ENCODE peak calls at places on chromosomes 5 and 9, in eight cellular contexts. One of them, this sample, is unnamed.

GRCh38 chr5:81187885-81188284 is 45.2 kb upstream of the CKMT2 start:
- DNase-seq in activated T-helper 9 cell treated with anti-CD3 and anti-CD28 coated beads, Interleukin-2, amount 50 U/mL, for 16 hours: no peak
- DNase-seq in cardiac muscle cell: peak; percentile 68
- DNase-seq in nucleus accumbens: no peak
- DNase-seq in pancreas: no peak
- DNase-seq in D341Med: no peak
- DNase-seq in head of caudate nucleus: no peak
- DNase-seq in NCI-H2081: peak; percentile 14
- DNase-seq in this sample: no peak

GRCh38 chr9:91032056-91032455 is 230.4 kb downstream of the SYK start:
- DNase-seq in pancreas: no peak
- DNase-seq in head of caudate nucleus: no peak
- DNase-seq in D341Med: no peak
- DNase-seq in activated T-helper 9 cell treated with anti-CD3 and anti-CD28 coated beads, Interleukin-2, amount 50 U/mL, for 16 hours: no peak
- DNase-seq in cardiac muscle cell: peak; percentile 64
- DNase-seq in nucleus accumbens: no peak
- DNase-seq in NCI-H2081: no peak
- DNase-seq in this sample: no peak

GRCh38 chr9:79584655-79584982 is 12.9 kb downstream of the TLE4 start:
- DNase-seq in NCI-H2081: no peak
- DNase-seq in head of caudate nucleus: no peak
- DNase-seq in pancreas: no peak
- DNase-seq in cardiac muscle cell: no peak
- DNase-seq in D341Med: no peak
- DNase-seq in activated T-helper 9 cell treated with anti-CD3 and anti-CD28 coated beads, Interleukin-2, amount 50 U/mL, for 16 hours: no peak
- DNase-seq in nucleus accumbens: no peak
- DNase-seq in this sample: no peak

GRCh38 chr9:80500300-80500699 is 928.5 kb downstream of the TLE4 start:
- DNase-seq in cardiac muscle cell: no peak
- DNase-seq in pancreas: no peak
- DNase-seq in NCI-H2081: no peak
- DNase-seq in activated T-helper 9 cell treated with anti-CD3 and anti-CD28 coated beads, Interleukin-2, amount 50 U/mL, for 16 hours: no peak
- DNase-seq in nucleus accumbens: no peak
- DNase-seq in head of caudate nucleus: no peak
- DNase-seq in D341Med: peak; percentile 31
- DNase-seq in this sample: no peak

GRCh38 chr9:117178596-117179111 is 236.2 kb downstream of the ASTN2 start:
- DNase-seq in D341Med: peak; percentile 77
- DNase-seq in head of caudate nucleus: peak; percentile 23
- DNase-seq in nucleus accumbens: peak; percentile 18
- DNase-seq in cardiac muscle cell: no peak
- DNase-seq in NCI-H2081: peak; percentile 74
- DNase-seq in pancreas: no peak
- DNase-seq in activated T-helper 9 cell treated with anti-CD3 and anti-CD28 coated beads, Interleukin-2, amount 50 U/mL, for 16 hours: no peak
- DNase-seq in this sample: no peak

GRCh38 chr5:132455614-132456115 is 34.9 kb downstream of the IRF1 start:
- DNase-seq in pancreas: no peak
- DNase-seq in activated T-helper 9 cell treated with anti-CD3 and anti-CD28 coated beads, Interleukin-2, amount 50 U/mL, for 16 hours: no peak
- DNase-seq in cardiac muscle cell: no peak
- DNase-seq in nucleus accumbens: no peak
- DNase-seq in NCI-H2081: no peak
- DNase-seq in head of caudate nucleus: no peak
- DNase-seq in D341Med: no peak
- DNase-seq in this sample: no peak

GRCh38 chr5:128535225-128535624 is 2.8 kb downstream of the FBN2 start:
- DNase-seq in nucleus accumbens: no peak
- DNase-seq in NCI-H2081: no peak
- DNase-seq in pancreas: no peak
- DNase-seq in cardiac muscle cell: no peak
- DNase-seq in D341Med: no peak
- DNase-seq in head of caudate nucleus: no peak
- DNase-seq in activated T-helper 9 cell treated with anti-CD3 and anti-CD28 coated beads, Interleukin-2, amount 50 U/mL, for 16 hours: no peak
- DNase-seq in this sample: no peak

GRCh38 chr5:75260708-75261107 is 24.0 kb upstream of the ANKRD31 start:
- DNase-seq in D341Med: no peak
- DNase-seq in NCI-H2081: no peak
- DNase-seq in activated T-helper 9 cell treated with anti-CD3 and anti-CD28 coated beads, Interleukin-2, amount 50 U/mL, for 16 hours: no peak
- DNase-seq in nucleus accumbens: no peak
- DNase-seq in pancreas: no peak
- DNase-seq in head of caudate nucleus: no peak
- DNase-seq in cardiac muscle cell: no peak
- DNase-seq in this sample: no peak

GRCh38 chr5:125559296-125559695 is 812.9 kb upstream of the ZNF608 start:
- DNase-seq in D341Med: no peak
- DNase-seq in head of caudate nucleus: no peak
- DNase-seq in pancreas: no peak
- DNase-seq in cardiac muscle cell: peak; percentile 35
- DNase-seq in NCI-H2081: no peak
- DNase-seq in nucleus accumbens: no peak
- DNase-seq in activated T-helper 9 cell treated with anti-CD3 and anti-CD28 coated beads, Interleukin-2, amount 50 U/mL, for 16 hours: no peak
- DNase-seq in this sample: no peak

GRCh38 chr5:159034083-159034824 is 65.5 kb downstream of the EBF1 start:
- DNase-seq in D341Med: no peak
- DNase-seq in head of caudate nucleus: no peak
- DNase-seq in cardiac muscle cell: no peak
- DNase-seq in nucleus accumbens: no peak
- DNase-seq in activated T-helper 9 cell treated with anti-CD3 and anti-CD28 coated beads, Interleukin-2, amount 50 U/mL, for 16 hours: no peak
- DNase-seq in NCI-H2081: no peak
- DNase-seq in pancreas: no peak
- DNase-seq in this sample: no peak

GRCh38 chr5:13994606-13995336 is 50.3 kb upstream of the DNAH5 start:
- DNase-seq in pancreas: no peak
- DNase-seq in activated T-helper 9 cell treated with anti-CD3 and anti-CD28 coated beads, Interleukin-2, amount 50 U/mL, for 16 hours: no peak
- DNase-seq in NCI-H2081: peak; percentile 57
- DNase-seq in nucleus accumbens: no peak
- DNase-seq in head of caudate nucleus: no peak
- DNase-seq in cardiac muscle cell: no peak
- DNase-seq in D341Med: no peak
- DNase-seq in this sample: no peak

GRCh38 chr5:172768573-172769323 is 2.2 kb downstream of the DUSP1 start:
- DNase-seq in D341Med: no peak
- DNase-seq in head of caudate nucleus: no peak
- DNase-seq in activated T-helper 9 cell treated with anti-CD3 and anti-CD28 coated beads, Interleukin-2, amount 50 U/mL, for 16 hours: no peak
- DNase-seq in pancreas: no peak
- DNase-seq in NCI-H2081: no peak
- DNase-seq in cardiac muscle cell: no peak
- DNase-seq in nucleus accumbens: no peak
- DNase-seq in this sample: no peak

GRCh38 chr5:37197340-37198050 is 51.7 kb downstream of the CPLANE1 start:
- DNase-seq in D341Med: no peak
- DNase-seq in NCI-H2081: no peak
- DNase-seq in head of caudate nucleus: no peak
- DNase-seq in cardiac muscle cell: no peak
- DNase-seq in nucleus accumbens: no peak
- DNase-seq in pancreas: no peak
- DNase-seq in activated T-helper 9 cell treated with anti-CD3 and anti-CD28 coated beads, Interleukin-2, amount 50 U/mL, for 16 hours: no peak
- DNase-seq in this sample: peak; percentile 3

GRCh38 chr5:179132586-179133355 is 72.6 kb downstream of the ZNF354C start:
- DNase-seq in head of caudate nucleus: peak; percentile 1
- DNase-seq in nucleus accumbens: no peak
- DNase-seq in activated T-helper 9 cell treated with anti-CD3 and anti-CD28 coated beads, Interleukin-2, amount 50 U/mL, for 16 hours: no peak
- DNase-seq in NCI-H2081: no peak
- DNase-seq in pancreas: no peak
- DNase-seq in D341Med: no peak
- DNase-seq in cardiac muscle cell: no peak
- DNase-seq in this sample: no peak

GRCh38 chr5:160513485-160513884 is 91.8 kb downstream of the PTTG1 start:
- DNase-seq in NCI-H2081: no peak
- DNase-seq in nucleus accumbens: no peak
- DNase-seq in cardiac muscle cell: no peak
- DNase-seq in D341Med: no peak
- DNase-seq in activated T-helper 9 cell treated with anti-CD3 and anti-CD28 coated beads, Interleukin-2, amount 50 U/mL, for 16 hours: no peak
- DNase-seq in head of caudate nucleus: no peak
- DNase-seq in pancreas: no peak
- DNase-seq in this sample: no peak

GRCh38 chr5:57492632-57493031 is 10.0 kb upstream of the ACTBL2 start:
- DNase-seq in pancreas: no peak
- DNase-seq in D341Med: no peak
- DNase-seq in cardiac muscle cell: no peak
- DNase-seq in nucleus accumbens: no peak
- DNase-seq in activated T-helper 9 cell treated with anti-CD3 and anti-CD28 coated beads, Interleukin-2, amount 50 U/mL, for 16 hours: no peak
- DNase-seq in head of caudate nucleus: no peak
- DNase-seq in NCI-H2081: no peak
- DNase-seq in this sample: no peak

GRCh38 chr5:66364186-66364585 is 220.1 kb downstream of the SREK1 start:
- DNase-seq in cardiac muscle cell: no peak
- DNase-seq in pancreas: no peak
- DNase-seq in head of caudate nucleus: no peak
- DNase-seq in nucleus accumbens: no peak
- DNase-seq in D341Med: no peak
- DNase-seq in activated T-helper 9 cell treated with anti-CD3 and anti-CD28 coated beads, Interleukin-2, amount 50 U/mL, for 16 hours: no peak
- DNase-seq in NCI-H2081: no peak
- DNase-seq in this sample: no peak

GRCh38 chr5:149406203-149406978 is 27.3 kb upstream of the IL17B start:
- DNase-seq in nucleus accumbens: no peak
- DNase-seq in activated T-helper 9 cell treated with anti-CD3 and anti-CD28 coated beads, Interleukin-2, amount 50 U/mL, for 16 hours: no peak
- DNase-seq in pancreas: no peak
- DNase-seq in head of caudate nucleus: no peak
- DNase-seq in cardiac muscle cell: no peak
- DNase-seq in NCI-H2081: no peak
- DNase-seq in D341Med: no peak
- DNase-seq in this sample: no peak

GRCh38 chr9:132003904-132004303 is 75.8 kb downstream of the MED27 start:
- DNase-seq in D341Med: no peak
- DNase-seq in NCI-H2081: no peak
- DNase-seq in head of caudate nucleus: no peak
- DNase-seq in nucleus accumbens: no peak
- DNase-seq in cardiac muscle cell: no peak
- DNase-seq in pancreas: no peak
- DNase-seq in activated T-helper 9 cell treated with anti-CD3 and anti-CD28 coated beads, Interleukin-2, amount 50 U/mL, for 16 hours: no peak
- DNase-seq in this sample: no peak

GRCh38 chr5:122078116-122078865 is at the start of gene LOX:
- DNase-seq in cardiac muscle cell: peak; percentile 74
- DNase-seq in NCI-H2081: peak; percentile 44
- DNase-seq in head of caudate nucleus: peak; percentile 8
- DNase-seq in nucleus accumbens: no peak
- DNase-seq in D341Med: peak; percentile 34
- DNase-seq in pancreas: peak; percentile 70
- DNase-seq in activated T-helper 9 cell treated with anti-CD3 and anti-CD28 coated beads, Interleukin-2, amount 50 U/mL, for 16 hours: no peak
- DNase-seq in this sample: no peak

GRCh38 chr5:130529716-130530485 is 625.6 kb downstream of the CHSY3 start:
- DNase-seq in NCI-H2081: no peak
- DNase-seq in cardiac muscle cell: no peak
- DNase-seq in head of caudate nucleus: no peak
- DNase-seq in D341Med: no peak
- DNase-seq in pancreas: no peak
- DNase-seq in nucleus accumbens: no peak
- DNase-seq in activated T-helper 9 cell treated with anti-CD3 and anti-CD28 coated beads, Interleukin-2, amount 50 U/mL, for 16 hours: no peak
- DNase-seq in this sample: no peak